ENCODE peak calls at places on chromosomes 4 and X, in five cellular contexts. F is astrocyte of the spinal cord; O is pancreas; Z is CD4-positive, alpha-beta T cell; K is natural killer cell. H is an unnamed sample.

GRCh38 chr4:108446554-108446953 is 173.8 kb upstream of the RPL34 start:
- DNase-seq in F (no peak), Z (no peak), O (no peak), K (no peak), H (no peak)

GRCh38 chrX:97854071-97854470 is 970.4 kb downstream of the RPA4 start:
- DNase-seq in Z (no peak), O (no peak), F (no peak), K (no peak), H (no peak)

GRCh38 chr4:24805036-24805435 is 9.7 kb downstream of the SOD3 start:
- DNase-seq in K (no peak), Z (no peak), O (no peak), F (no peak), H (no peak)

GRCh38 chrX:15059488-15059887 is 186.3 kb downstream of the MOSPD2 start:
- DNase-seq in F (no peak), Z (no peak), K (no peak), O (no peak), H (no peak)

GRCh38 chr4:102285831-102286230 is 59.5 kb downstream of the SLC39A8 start:
- DNase-seq in F (peak), O (no peak), Z (no peak), K (no peak), H (no peak)

GRCh38 chr4:71692963-71693362 is 90.9 kb downstream of the GC start:
- DNase-seq in F (no peak), O (no peak), Z (no peak), K (no peak), H (no peak)

GRCh38 chr4:143184503-143185252 is at the start of gene USP38:
- DNase-seq in K (peak), O (peak), Z (peak), F (peak), H (peak)

GRCh38 chrX:48896611-48897011 is 957 bp downstream of the TIMM17B start:
- DNase-seq in K (no peak), O (no peak), Z (no peak), F (no peak), H (no peak)

GRCh38 chrX:77622233-77622632 is 163.8 kb downstream of the ATRX start:
- DNase-seq in F (no peak), O (no peak), K (no peak), Z (no peak), H (no peak)

GRCh38 chrX:88437563-88437962 is 309.5 kb upstream of the CPXCR1 start:
- DNase-seq in K (no peak), F (no peak), Z (no peak), O (no peak), H (no peak)

GRCh38 chr4:146283758-146284651 is 69.7 kb downstream of the REELD1 start:
- DNase-seq in F (no peak), Z (no peak), O (no peak), K (no peak), H (no peak)

GRCh38 chrX:47380268-47380667 is 9.9 kb downstream of the ZNF157 start:
- DNase-seq in O (no peak), K (peak), F (no peak), Z (peak), H (peak)

GRCh38 chrX:43474321-43474720 is 181.8 kb upstream of the MAOA start:
- DNase-seq in Z (no peak), F (no peak), K (no peak), O (no peak), H (no peak)

GRCh38 chr4:183444953-183445543 is 612 bp downstream of the CDKN2AIP start:
- DNase-seq in K (no peak), Z (no peak), O (no peak), F (no peak), H (peak)

GRCh38 chrX:105552395-105552794 is 269.9 kb upstream of the NRK start:
- DNase-seq in F (peak), O (no peak), Z (no peak), K (no peak), H (no peak)

GRCh38 chr4:156677136-156677535 is 294.5 kb downstream of the PDGFC start:
- DNase-seq in F (peak), O (no peak), K (no peak), Z (no peak), H (no peak)

GRCh38 chrX:134622813-134623185 is 35.5 kb downstream of the PLAC1 start:
- DNase-seq in Z (no peak), K (no peak), O (no peak), F (peak), H (no peak)

GRCh38 chr4:74656596-74656995 is 137.7 kb downstream of the BTC start:
- DNase-seq in Z (no peak), O (no peak), F (no peak), K (no peak), H (no peak)

GRCh38 chr4:145183023-145183422 is 2.6 kb upstream of the OTUD4 start:
- DNase-seq in K (no peak), F (no peak), O (no peak), Z (no peak), H (no peak)

GRCh38 chr4:189092596-189092995 is 848.1 kb upstream of the FRG1 start:
- DNase-seq in Z (no peak), O (no peak), K (no peak), F (peak), H (no peak)

GRCh38 chr4:165874799-165875371 is 1.8 kb downstream of the TLL1 start:
- DNase-seq in O (peak), Z (no peak), K (no peak), F (peak), H (peak)

DNA sequence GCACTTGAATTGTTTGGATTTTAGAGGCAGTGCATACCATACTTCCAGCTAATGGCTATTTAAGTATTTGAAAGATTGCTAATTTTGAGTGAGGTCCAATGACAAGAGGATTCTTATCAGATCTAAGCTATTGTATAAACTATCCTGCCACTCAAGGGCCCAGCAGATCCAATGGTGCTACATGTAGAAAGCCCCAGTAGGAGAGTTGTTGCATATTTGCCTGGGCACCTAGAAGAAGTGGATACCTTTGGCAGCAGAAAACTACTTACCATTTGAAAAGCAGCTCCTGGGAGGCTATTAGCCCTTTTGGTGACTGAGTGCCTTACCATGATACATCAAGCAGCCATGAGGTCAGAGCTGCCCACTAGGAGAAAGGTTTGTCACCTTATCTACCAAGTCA is 447.3 kb downstream of the C4orf33 start:
- DNase-seq in F (no peak), O (no peak), K (no peak), Z (no peak), H (no peak)
- TF ChIP-seq CTCF in F (no peak), O (no peak), K (no peak), Z (no peak), H (no peak)

DNA sequence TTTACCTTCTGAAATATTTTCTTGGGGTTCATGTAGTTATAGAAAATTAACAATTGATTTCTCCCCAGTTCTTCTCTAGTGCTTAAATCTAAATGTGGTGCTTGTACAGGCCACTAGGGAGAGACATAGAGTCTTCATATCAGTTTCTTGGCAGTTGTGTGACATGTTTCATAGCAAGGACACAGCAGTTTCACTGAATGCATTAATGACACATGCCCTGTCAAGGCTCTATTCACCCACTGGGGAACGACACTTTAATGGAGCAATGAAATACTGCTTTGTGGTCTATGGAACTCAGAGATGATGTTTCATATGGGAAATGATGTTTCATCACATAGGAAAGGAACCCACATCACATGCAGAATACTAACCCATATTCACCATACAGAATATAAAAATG is 2.8 kb downstream of the VEGFC start:
- DNase-seq in Z (no peak), O (no peak), F (peak), K (no peak), H (no peak)
- TF ChIP-seq CTCF in Z (no peak), O (peak), F (peak), K (no peak), H (peak)

DNA sequence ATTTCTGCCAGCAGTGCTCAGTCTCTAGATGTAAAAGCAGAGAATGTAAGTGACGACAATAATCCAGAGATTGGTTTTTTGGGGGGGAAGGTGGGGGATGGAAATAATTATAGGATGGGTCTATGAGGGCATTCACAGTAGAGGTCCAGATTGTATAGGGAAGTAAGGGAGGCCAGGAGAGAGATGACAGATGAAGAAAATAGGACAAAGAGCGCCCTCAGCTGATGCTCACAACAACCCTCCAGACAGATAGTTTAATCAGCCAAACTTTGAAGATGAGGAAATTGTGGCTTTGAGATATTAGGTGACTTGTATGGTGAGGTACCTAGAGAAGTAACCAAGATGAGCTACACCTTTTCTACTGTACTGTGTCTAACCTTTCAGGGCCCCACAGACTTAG is 137.9 kb downstream of the MAGEB17 start:
- DNase-seq in K (no peak), F (no peak), Z (no peak), O (no peak), H (no peak)
- TF ChIP-seq CTCF in K (no peak), F (no peak), Z (no peak), O (no peak), H (no peak)

GRCh38 chrX:11543249-11543648 is 122.5 kb downstream of the ARHGAP6 start:
- DNase-seq in Z (no peak), O (no peak), K (no peak), F (no peak), H (peak)
- TF ChIP-seq CTCF in Z (no peak), O (no peak), K (no peak), F (no peak), H (no peak)

DNA sequence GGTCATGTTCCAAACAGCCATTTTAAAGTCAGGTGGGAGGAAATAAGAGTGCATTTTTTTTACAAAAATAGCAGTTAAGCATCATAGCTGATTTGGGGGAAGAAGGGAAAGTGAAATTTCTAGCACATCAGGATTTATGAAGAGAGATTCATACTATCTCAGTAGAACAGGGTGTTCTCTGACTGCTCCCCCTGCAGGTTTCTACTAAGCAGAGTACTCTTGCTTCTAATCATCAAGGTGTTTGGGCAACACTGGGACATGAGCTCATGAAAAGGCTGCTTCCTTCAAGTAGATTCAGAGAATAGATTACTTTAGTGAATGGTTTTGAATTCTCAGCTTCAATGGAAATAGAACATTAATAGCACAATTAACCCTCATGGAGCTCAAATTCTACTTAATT is 591.4 kb upstream of the PCDH10 start:
- DNase-seq in K (no peak), Z (no peak), F (no peak), O (no peak), H (no peak)
- TF ChIP-seq CTCF in K (no peak), Z (no peak), F (peak), O (no peak), H (no peak)

DNA sequence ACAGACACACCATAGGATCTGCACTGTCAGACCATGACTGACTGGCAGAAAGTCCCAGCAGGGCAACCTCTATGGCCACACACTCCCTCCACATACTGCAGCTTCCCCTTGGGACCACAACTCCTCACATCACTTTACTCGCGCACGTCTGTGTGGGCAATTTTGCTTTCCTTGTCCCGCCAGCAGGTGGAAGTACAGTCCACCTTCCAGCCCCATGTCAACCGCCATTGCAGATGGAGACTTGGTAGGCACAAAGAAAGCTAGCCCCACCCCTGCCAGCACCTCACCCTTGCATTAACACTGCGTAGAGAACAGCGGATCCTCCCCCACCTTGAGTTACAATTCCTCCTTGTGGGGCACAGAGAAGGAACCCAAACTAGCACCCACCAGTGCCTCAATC is 74.4 kb upstream of the NAP1L2 start:
- DNase-seq in O (no peak), F (no peak), K (no peak), Z (no peak), H (no peak)
- TF ChIP-seq CTCF in O (no peak), F (no peak), K (no peak), Z (no peak), H (no peak)

GRCh38 chr4:37132351-37132989 is 112.1 kb upstream of the NWD2 start:
- DNase-seq in F (no peak), K (no peak), O (no peak), Z (no peak), H (no peak)
- TF ChIP-seq CTCF in F (no peak), K (no peak), O (no peak), Z (no peak), H (no peak)

H was measured in activated CD8-positive, alpha-beta T cell treated with anti-CD3 and anti-CD28 coated beads for 36 hours.